ENCODE peak calls at places on chromosomes 1 and 21, in six cellular contexts. V is Karpas-422; L is A549; N is prostate gland; H is mesendoderm; P is effector memory CD4-positive, alpha-beta T cell. C is an unnamed sample. For H3K4me1, the result is how much of the 10 kb centered on the place peaks cover.

GRCh38 chr1:36520771-36521420 is 38.2 kb upstream of the CSF3R start:
- DNase-seq in L (no peak), N (no peak), P (no peak), V (no peak), H (no peak), C (no peak)

GRCh38 chr1:44036409-44037111 is 5.3 kb upstream of the SLC6A9 start:
- DNase-seq in L (peak), V (peak), N (peak), P (peak), H (peak), C (peak)

GRCh38 chr1:98792123-98792522 is 130.6 kb downstream of the SNX7 start:
- DNase-seq in H (peak), L (no peak), P (no peak), V (no peak), N (no peak), C (no peak)

GRCh38 chr1:27137544-27138075 is 17.3 kb downstream of the SLC9A1 start:
- DNase-seq in N (no peak), H (no peak), L (no peak), V (no peak), P (no peak), C (peak)

GRCh38 chr1:58608297-58608696 is 31.2 kb upstream of the TACSTD2 start:
- DNase-seq in P (no peak), N (no peak), L (no peak), H (no peak), V (no peak), C (no peak)

GRCh38 chr1:230977781-230978490 is 725 bp downstream of the TTC13 start:
- DNase-seq in V (peak), N (peak), H (peak), P (peak), L (peak), C (peak)

GRCh38 chr1:1039145-1039910 is 19.4 kb downstream of the AGRN start:
- DNase-seq in N (no peak), P (no peak), V (no peak), L (no peak), H (no peak), C (no peak)

GRCh38 chr1:22557341-22557950 is 5.8 kb upstream of the EPHA8 start:
- DNase-seq in H (no peak), V (no peak), N (no peak), P (no peak), L (no peak), C (no peak)

GRCh38 chr1:155128755-155129473 is 1.2 kb downstream of the EFNA1 start:
- DNase-seq in P (no peak), N (peak), V (no peak), H (peak), L (no peak), C (peak)

GRCh38 chr1:157739229-157739901 is 37.6 kb downstream of the FCRL2 start:
- DNase-seq in N (no peak), P (no peak), L (no peak), H (peak), V (no peak), C (no peak)

GRCh38 chr1:39170731-39171375 is 33.6 kb upstream of the MACF1 start:
- DNase-seq in V (no peak), N (no peak), L (no peak), H (peak), P (no peak), C (no peak)

GRCh38 chr21:33273044-33273443 is 6.9 kb downstream of the IL10RB start:
- DNase-seq in N (no peak), H (no peak), L (no peak), V (no peak), P (no peak), C (no peak)

GRCh38 chr1:9597361-9598315 is 8.9 kb downstream of the TMEM201 start:
- DNase-seq in V (no peak), H (no peak), P (no peak), L (no peak), N (no peak), C (no peak)

GRCh38 chr1:111366256-111366655 is 61.3 kb downstream of the OVGP1 start:
- DNase-seq in N (no peak), H (peak), V (no peak), P (no peak), L (no peak), C (no peak)

GRCh38 chr1:30682396-30683275 is 40.7 kb downstream of the MATN1 start:
- DNase-seq in L (no peak), H (no peak), P (no peak), V (no peak), N (no peak), C (no peak)

GRCh38 chr21:34900376-34900775 is 148.7 kb downstream of the RUNX1 start:
- DNase-seq in P (no peak), N (no peak), H (no peak), V (no peak), L (no peak), C (no peak)

GRCh38 chr1:222629921-222630535 is 12.1 kb downstream of the MIA3 start:
- DNase-seq in L (no peak), P (no peak), H (no peak), V (no peak), N (no peak), C (no peak)

GRCh38 chr1:35448344-35448801 is 108.8 kb downstream of the KIAA0319L start:
- DNase-seq in V (no peak), N (peak), P (no peak), H (no peak), L (no peak), C (no peak)

DNA sequence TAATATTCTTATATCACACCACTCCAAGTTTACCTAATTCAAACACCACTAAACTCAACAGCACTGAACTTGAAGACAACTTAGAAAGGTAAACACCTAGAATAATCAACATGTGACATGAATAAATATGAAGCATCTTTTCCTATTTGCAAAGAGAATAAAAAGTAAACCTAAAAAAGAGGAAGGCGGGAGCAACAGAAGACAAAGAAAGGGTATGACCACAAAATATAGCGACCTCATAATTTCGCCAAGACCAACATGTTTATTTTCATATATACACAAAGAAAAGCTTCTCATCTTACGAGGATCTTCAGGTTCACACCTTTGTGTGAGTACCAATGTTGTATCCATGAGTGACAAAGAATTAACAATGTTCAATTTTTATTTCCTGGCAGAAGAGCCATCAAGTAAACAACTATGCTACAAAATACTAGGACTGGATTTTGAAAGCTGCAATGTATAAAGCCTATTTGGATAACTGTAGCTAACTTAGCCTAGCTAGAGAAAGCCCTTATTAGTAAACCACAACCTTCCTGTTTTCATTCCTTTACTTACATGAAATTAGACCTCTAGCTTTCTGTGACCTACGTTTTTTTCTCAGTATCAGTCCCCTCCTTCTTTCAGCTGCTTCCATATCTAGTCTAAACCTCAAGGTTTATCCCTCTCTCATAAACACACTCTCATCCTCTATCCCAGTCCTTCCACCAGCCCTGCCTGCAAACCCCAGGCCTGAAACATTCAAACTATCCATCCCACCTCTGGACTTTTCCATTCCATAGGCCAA is 21.3 kb upstream of the PHTF1 start:
- DNase-seq in N (no peak), H (no peak), V (no peak), L (no peak), P (no peak), C (no peak)
- H3K4me1 ChIP-seq in N (under half), H (under half), V (under half), L (under half), P (half or more), C (half or more)

GRCh38 chr1:19366599-19367315 is 54.6 kb downstream of the SLC66A1 start:
- DNase-seq in N (no peak), P (no peak), V (no peak), L (no peak), H (no peak), C (no peak)

GRCh38 chr1:19360026-19360813 is 48.1 kb downstream of the SLC66A1 start:
- DNase-seq in H (no peak), V (no peak), L (no peak), N (no peak), P (no peak), C (no peak)

GRCh38 chr1:19365711-19366110 is 53.6 kb downstream of the SLC66A1 start:
- DNase-seq in P (no peak), L (no peak), V (no peak), N (no peak), H (no peak), C (no peak)

GRCh38 chr1:19361231-19362147 is 49.4 kb downstream of the SLC66A1 start:
- DNase-seq in V (no peak), L (no peak), H (no peak), N (peak), P (no peak), C (no peak)

DNA sequence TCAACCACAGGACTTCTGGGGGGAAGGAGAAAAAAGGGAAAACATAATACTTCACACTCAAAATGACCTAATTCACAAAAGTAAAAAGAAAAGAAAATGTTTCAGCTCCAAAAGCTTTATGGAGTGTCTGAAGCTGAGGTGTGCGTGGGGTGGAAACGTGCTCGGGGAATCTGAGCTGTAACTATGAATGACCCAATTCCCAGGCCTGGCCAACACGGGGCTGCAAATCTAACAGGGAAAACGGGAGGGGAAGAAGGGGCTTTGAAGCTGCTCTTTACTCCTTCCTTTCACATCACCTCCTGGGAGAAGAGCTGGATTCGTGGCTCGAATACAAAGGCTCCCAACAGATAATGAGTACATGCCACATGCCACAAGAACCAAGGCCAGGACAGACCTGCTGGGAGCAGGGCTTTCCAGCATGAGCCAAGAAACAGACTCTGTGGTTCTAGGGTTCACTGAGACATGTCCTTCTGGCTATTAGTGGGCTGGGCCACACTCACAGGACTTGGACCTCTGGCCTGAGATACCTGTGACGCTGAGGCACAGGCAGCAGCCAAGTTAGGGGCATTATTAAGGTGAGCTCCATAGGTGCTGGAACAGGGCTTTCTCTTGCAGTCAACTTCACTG is 51.5 kb downstream of the SLC66A1 start:
- DNase-seq in H (peak), P (no peak), N (no peak), L (no peak), V (no peak), C (no peak)
- H3K4me1 ChIP-seq in H (under half), P (under half), N (under half), L (under half), V (under half), C (half or more)

DNA sequence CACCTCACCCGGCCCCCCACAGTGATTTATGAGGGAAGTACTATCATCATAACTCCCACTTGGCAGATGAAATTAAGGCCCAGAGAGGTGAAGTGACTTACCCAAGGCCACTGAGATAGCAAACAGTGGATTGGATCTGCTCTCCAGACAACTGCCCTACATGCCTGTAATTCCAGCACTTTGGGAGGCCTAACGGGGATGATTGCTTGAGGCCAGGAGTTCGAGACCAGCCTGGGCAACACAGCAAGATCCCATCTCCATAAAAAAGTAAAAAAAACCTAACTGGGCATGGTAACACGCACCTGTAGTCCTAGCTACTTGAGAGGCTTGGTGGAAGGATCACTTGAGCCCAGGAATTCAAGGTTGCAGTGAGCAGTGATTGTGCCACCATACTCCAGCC is 14.2 kb upstream of the RNF19B start:
- DNase-seq in V (no peak), L (no peak), N (no peak), H (no peak), P (no peak), C (no peak)
- H3K4me1 ChIP-seq in V (under half), L (under half), N (under half), H (under half), P (under half), C (under half)

DNA sequence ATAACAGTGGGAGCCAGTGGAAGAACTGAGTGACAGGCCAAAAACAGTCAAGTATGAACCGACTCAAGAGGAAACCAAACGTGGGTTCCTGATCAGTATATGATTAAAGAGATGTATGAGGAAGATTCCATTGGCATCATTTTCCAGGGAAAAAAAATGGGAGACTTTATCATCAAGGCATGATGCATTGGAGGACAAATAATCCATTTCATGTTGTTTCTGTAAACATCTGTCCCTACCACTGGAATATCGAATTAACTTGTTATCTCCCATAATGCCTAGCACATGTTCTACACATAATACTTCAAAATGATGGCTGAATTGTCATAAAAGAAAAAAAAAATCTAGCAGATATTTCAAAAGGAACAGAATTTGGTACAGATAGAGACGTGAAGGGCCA is 13.3 kb downstream of the FOXJ3 start:
- DNase-seq in P (no peak), V (no peak), N (no peak), H (no peak), L (no peak), C (no peak)
- H3K4me1 ChIP-seq in P (under half), V (under half), N (under half), H (under half), L (half or more), C (half or more)

GRCh38 chr1:220880726-220881506 is 1.7 kb downstream of the HLX start:
- DNase-seq in P (no peak), L (no peak), V (no peak), H (peak), N (no peak), C (peak)
- H3K4me1 ChIP-seq in P (under half), L (under half), V (under half), H (under half), N (under half), C (half or more)

DNA sequence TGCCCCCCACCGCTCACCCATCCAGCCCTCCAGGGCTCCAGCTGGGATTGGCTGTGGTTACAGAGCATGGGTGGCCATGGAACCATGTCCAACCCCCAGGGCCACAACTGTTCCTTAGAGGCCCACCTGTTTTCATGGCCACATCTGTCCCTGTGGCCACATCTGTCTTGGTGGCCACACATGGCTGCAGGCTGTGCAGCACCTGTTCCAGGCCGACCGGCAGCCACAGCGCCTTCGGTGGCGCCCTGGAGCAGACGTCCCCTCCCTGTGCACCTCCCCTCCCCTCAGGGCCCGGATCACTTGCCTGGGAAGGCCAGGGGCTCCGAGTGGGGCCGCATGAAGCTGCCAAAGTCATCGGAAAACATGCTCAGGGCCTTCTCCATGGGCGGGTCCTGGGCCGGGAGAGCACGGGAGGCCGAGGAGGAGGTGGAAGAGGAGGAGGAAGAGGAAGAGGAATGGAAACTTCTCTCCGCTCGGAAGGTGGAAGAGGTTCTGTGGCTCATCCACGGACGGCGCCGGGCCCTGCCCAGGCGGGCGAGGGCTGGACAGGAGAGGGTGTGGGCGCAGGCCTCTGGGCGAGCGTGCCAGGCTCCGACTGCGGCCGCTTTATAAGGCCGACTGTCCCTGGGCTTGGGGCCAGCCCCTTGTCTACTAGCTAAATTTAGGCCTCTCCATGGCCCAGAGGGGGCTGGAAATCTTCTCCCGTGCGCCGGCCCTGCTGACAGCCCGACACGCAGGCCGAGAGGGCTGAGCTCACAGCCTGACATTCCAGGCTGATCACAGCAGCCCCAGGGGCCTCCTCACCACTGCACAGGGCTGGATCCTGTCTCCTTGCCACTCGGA is at the start of gene HSPB7:
- DNase-seq in L (no peak), P (no peak), H (peak), V (peak), N (peak), C (peak)
- H3K4me1 ChIP-seq in L (under half), P (under half), H (under half), V (under half), N (under half), C (half or more)

GRCh38 chr1:181103404-181103803 is 14.9 kb downstream of the IER5 start:
- DNase-seq in L (no peak), H (no peak), N (no peak), P (no peak), V (no peak), C (no peak)

GRCh38 chr1:181102841-181103240 is 14.3 kb downstream of the IER5 start:
- DNase-seq in P (no peak), N (no peak), H (no peak), L (no peak), V (no peak), C (no peak)

GRCh38 chr1:181100015-181100905 is 11.8 kb downstream of the IER5 start:
- DNase-seq in V (no peak), N (no peak), H (peak), L (no peak), P (peak), C (no peak)

GRCh38 chr1:181100924-181101323 is 12.4 kb downstream of the IER5 start:
- DNase-seq in N (no peak), L (no peak), P (no peak), V (no peak), H (peak), C (no peak)

DNA sequence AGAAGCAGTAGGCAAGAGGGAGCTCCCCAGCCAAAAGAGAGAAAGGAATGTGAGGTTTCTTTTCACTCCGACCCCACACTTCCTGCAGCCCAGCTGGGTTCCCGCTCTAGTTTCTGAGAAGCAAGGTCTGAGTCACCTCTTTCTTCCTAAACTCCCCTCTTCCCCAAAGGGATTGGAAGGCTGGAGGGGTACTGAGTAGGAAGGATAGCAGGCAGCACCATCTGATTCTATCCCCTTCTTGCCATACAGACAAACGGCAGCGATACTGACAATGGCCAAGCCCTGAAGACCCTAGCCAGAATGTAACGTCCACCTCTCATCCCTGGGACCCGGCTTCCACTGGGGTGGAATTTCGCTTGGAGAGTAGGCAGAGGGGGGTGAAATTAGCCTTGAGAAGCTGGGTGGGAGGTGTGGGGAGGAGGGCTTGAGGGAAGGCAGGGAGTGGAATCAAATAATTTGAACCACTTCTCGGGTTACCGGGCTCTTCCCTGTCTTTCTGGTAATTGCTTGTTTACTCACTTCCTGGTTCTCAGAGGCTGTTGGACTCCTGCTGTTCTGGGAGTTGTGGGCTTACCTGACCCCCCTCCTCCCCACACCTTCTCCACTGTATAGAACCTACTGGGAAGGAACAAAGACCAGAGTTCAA is 13.2 kb downstream of the IER5 start:
- DNase-seq in L (no peak), V (no peak), P (no peak), N (no peak), H (peak), C (no peak)
- H3K4me1 ChIP-seq in L (half or more), V (under half), P (under half), N (under half), H (under half), C (half or more)

GRCh38 chr1:54365020-54365797 is 41.0 kb downstream of the SSBP3 start:
- DNase-seq in H (no peak), V (no peak), L (no peak), P (no peak), N (peak), C (no peak)

GRCh38 chr1:54363925-54364324 is 42.3 kb downstream of the SSBP3 start:
- DNase-seq in L (no peak), V (no peak), N (no peak), P (no peak), H (no peak), C (no peak)

GRCh38 chr1:54364613-54365012 is 41.6 kb downstream of the SSBP3 start:
- DNase-seq in V (no peak), L (no peak), H (no peak), N (no peak), P (no peak), C (no peak)

GRCh38 chr1:54361342-54361741 is 44.9 kb downstream of the SSBP3 start:
- DNase-seq in V (no peak), L (no peak), N (no peak), P (no peak), H (peak), C (no peak)

GRCh38 chr1:54362881-54363340 is 43.3 kb downstream of the SSBP3 start:
- DNase-seq in P (no peak), H (no peak), N (no peak), L (no peak), V (no peak), C (no peak)
- H3K4me1 ChIP-seq in P (under half), H (under half), N (under half), L (under half), V (under half), C (half or more)